ENCODE peak calls at places on chromosomes 5 and 9, in eight cellular contexts. One of them, this sample, is unnamed.

GRCh38 chr9:98074119-98074990 is 17.8 kb downstream of the NANS start:
- DNase-seq in ELF-1: peak; percentile 87
- DNase-seq in glutamatergic neuron: peak; percentile 85
- DNase-seq in PC-9: peak; percentile 49
- DNase-seq in GM10248: peak; percentile 77
- DNase-seq in heart left ventricle: peak; percentile 70
- DNase-seq in Calu3: peak; percentile 74
- DNase-seq in astrocyte of the spinal cord: peak; percentile 62
- DNase-seq in this sample: peak; percentile 72

GRCh38 chr9:92631452-92632211 is 38.3 kb downstream of the IPPK start:
- DNase-seq in GM10248: no peak
- DNase-seq in heart left ventricle: peak; percentile 29
- DNase-seq in ELF-1: no peak
- DNase-seq in PC-9: no peak
- DNase-seq in glutamatergic neuron: no peak
- DNase-seq in astrocyte of the spinal cord: peak; percentile 22
- DNase-seq in Calu3: no peak
- DNase-seq in this sample: no peak

GRCh38 chr9:125496313-125496838 is 210.6 kb downstream of the MAPKAP1 start:
- DNase-seq in heart left ventricle: no peak
- DNase-seq in glutamatergic neuron: no peak
- DNase-seq in GM10248: no peak
- DNase-seq in ELF-1: no peak
- DNase-seq in astrocyte of the spinal cord: no peak
- DNase-seq in Calu3: no peak
- DNase-seq in PC-9: no peak
- DNase-seq in this sample: no peak

GRCh38 chr5:89723907-89724306 is 685.6 kb downstream of the CETN3 start:
- DNase-seq in PC-9: no peak
- DNase-seq in astrocyte of the spinal cord: no peak
- DNase-seq in heart left ventricle: no peak
- DNase-seq in Calu3: no peak
- DNase-seq in ELF-1: no peak
- DNase-seq in GM10248: no peak
- DNase-seq in glutamatergic neuron: no peak
- DNase-seq in this sample: no peak

GRCh38 chr9:129624168-129624759 is 1.7 kb upstream of the NTMT1 start:
- DNase-seq in PC-9: peak; percentile 45
- DNase-seq in astrocyte of the spinal cord: peak; percentile 51
- DNase-seq in ELF-1: peak; percentile 94
- DNase-seq in heart left ventricle: no peak
- DNase-seq in GM10248: peak; percentile 73
- DNase-seq in Calu3: peak; percentile 73
- DNase-seq in glutamatergic neuron: peak; percentile 89
- DNase-seq in this sample: no peak

GRCh38 chr9:80649001-80649420 is 1040.3 kb downstream of the TLE1 start:
- DNase-seq in PC-9: no peak
- DNase-seq in GM10248: no peak
- DNase-seq in glutamatergic neuron: no peak
- DNase-seq in ELF-1: no peak
- DNase-seq in heart left ventricle: no peak
- DNase-seq in Calu3: no peak
- DNase-seq in astrocyte of the spinal cord: peak; percentile 89
- DNase-seq in this sample: no peak

GRCh38 chr9:34049630-34050384 is 1.1 kb upstream of the UBAP2 start:
- DNase-seq in GM10248: no peak
- DNase-seq in Calu3: no peak
- DNase-seq in ELF-1: peak; percentile 41
- DNase-seq in PC-9: no peak
- DNase-seq in heart left ventricle: no peak
- DNase-seq in glutamatergic neuron: no peak
- DNase-seq in astrocyte of the spinal cord: no peak
- DNase-seq in this sample: no peak

GRCh38 chr9:82680179-82680935 is 382.6 kb downstream of the RASEF start:
- DNase-seq in heart left ventricle: no peak
- DNase-seq in glutamatergic neuron: peak; percentile 60
- DNase-seq in ELF-1: no peak
- DNase-seq in GM10248: no peak
- DNase-seq in PC-9: no peak
- DNase-seq in astrocyte of the spinal cord: no peak
- DNase-seq in Calu3: no peak
- DNase-seq in this sample: no peak

GRCh38 chr5:109533847-109534272 is 124.1 kb upstream of the PJA2 start:
- DNase-seq in Calu3: no peak
- DNase-seq in PC-9: no peak
- DNase-seq in ELF-1: no peak
- DNase-seq in glutamatergic neuron: no peak
- DNase-seq in GM10248: no peak
- DNase-seq in astrocyte of the spinal cord: no peak
- DNase-seq in heart left ventricle: no peak
- DNase-seq in this sample: no peak

GRCh38 chr5:33445808-33446207 is 5.0 kb downstream of the TARS1 start:
- DNase-seq in heart left ventricle: no peak
- DNase-seq in GM10248: no peak
- DNase-seq in ELF-1: peak; percentile 46
- DNase-seq in PC-9: no peak
- DNase-seq in astrocyte of the spinal cord: no peak
- DNase-seq in glutamatergic neuron: no peak
- DNase-seq in Calu3: no peak
- DNase-seq in this sample: no peak

GRCh38 chr5:61330341-61330878 is 1.6 kb upstream of the ZSWIM6 start:
- DNase-seq in heart left ventricle: peak; percentile 70
- DNase-seq in GM10248: no peak
- DNase-seq in astrocyte of the spinal cord: peak; percentile 79
- DNase-seq in ELF-1: peak; percentile 94
- DNase-seq in glutamatergic neuron: peak; percentile 49
- DNase-seq in PC-9: peak; percentile 59
- DNase-seq in Calu3: no peak
- DNase-seq in this sample: no peak

This sample was measured in left lobe of liver.